ENCODE peak calls at places on chromosomes 4 and X, in nine cellular contexts. U, P, F, J, B, R, T, O and X are unnamed samples.

GRCh38 chr4:4327652-4328121 is 37.6 kb downstream of the ZBTB49 start:
- DNase-seq in P (no peak), O (no peak), B (no peak), F (peak; percentile 72), U (no peak), R (peak; percentile 59), J (peak; percentile 34), T (no peak), X (peak; percentile 37)

GRCh38 chrX:132958086-132958703 is at the start of gene HS6ST2:
- DNase-seq in B (no peak), O (no peak), F (peak; percentile 35), R (no peak), P (no peak), U (no peak), T (no peak), J (no peak), X (no peak)

GRCh38 chrX:102560423-102561068 is 38.8 kb upstream of the ARMCX5 start:
- DNase-seq in B (no peak), P (no peak), O (no peak), R (no peak), F (no peak), J (no peak), T (no peak), U (no peak), X (no peak)

GRCh38 chr4:185592438-185592837 is 57.1 kb upstream of the PDLIM3 start:
- DNase-seq in R (no peak), T (no peak), J (no peak), B (no peak), U (no peak), P (no peak), O (no peak), F (no peak), X (no peak)

GRCh38 chrX:31629195-31629594 is 557.4 kb upstream of the FTHL17 start:
- DNase-seq in P (no peak), F (no peak), J (no peak), O (no peak), B (no peak), R (no peak), U (no peak), T (no peak), X (no peak)

GRCh38 chr4:184728858-184729257 is 5.0 kb downstream of the CENPU start:
- DNase-seq in B (no peak), U (no peak), F (no peak), P (no peak), T (no peak), R (no peak), O (peak; percentile 66), J (no peak), X (no peak)

GRCh38 chr4:184534511-184535391 is 60.4 kb upstream of the IRF2 start:
- DNase-seq in P (no peak), F (no peak), R (no peak), U (no peak), B (no peak), T (no peak), O (no peak), J (no peak), X (no peak)

GRCh38 chrX:111207851-111208250 is 62.4 kb downstream of the CAPN6 start:
- DNase-seq in F (no peak), U (no peak), J (no peak), R (no peak), P (no peak), O (no peak), B (no peak), T (no peak), X (no peak)

GRCh38 chrX:10633722-10634121 is 13.3 kb upstream of the MID1 start:
- DNase-seq in P (no peak), T (no peak), O (peak; percentile 65), R (no peak), B (peak; percentile 34), F (no peak), J (peak; percentile 12), U (peak; percentile 57), X (no peak)

GRCh38 chrX:39821011-39821708 is 276.6 kb downstream of the BCOR start:
- DNase-seq in U (peak; percentile 49), F (peak; percentile 19), B (no peak), P (no peak), R (no peak), T (no peak), J (peak; percentile 21), O (no peak), X (peak; percentile 45)

GRCh38 chrX:154712781-154713391 is 38.0 kb downstream of the GAB3 start:
- DNase-seq in T (no peak), F (no peak), U (no peak), P (no peak), J (no peak), B (no peak), O (no peak), R (no peak), X (no peak)

GRCh38 chr4:184165291-184165690 is 52.4 kb downstream of the ENPP6 start:
- DNase-seq in F (no peak), P (no peak), R (no peak), J (no peak), U (no peak), O (no peak), T (no peak), B (no peak), X (no peak)

GRCh38 chr4:175419120-175419774 is 392.8 kb downstream of the GPM6A start:
- DNase-seq in F (no peak), O (peak; percentile 92), P (no peak), B (no peak), R (no peak), T (no peak), U (no peak), J (no peak), X (no peak)

GRCh38 chr4:8472689-8473197 is 32.2 kb downstream of the TRMT44 start:
- DNase-seq in J (no peak), O (no peak), R (no peak), U (no peak), P (no peak), T (no peak), B (no peak), F (no peak), X (peak; percentile 64)

GRCh38 chrX:76127341-76127740 is 45.5 kb upstream of the PBDC1 start:
- DNase-seq in B (no peak), O (no peak), T (no peak), J (no peak), R (no peak), F (no peak), P (no peak), U (no peak), X (no peak)

GRCh38 chr4:163505374-163505773 is 10.9 kb downstream of the TMA16 start:
- DNase-seq in J (no peak), O (no peak), B (no peak), P (no peak), F (no peak), T (no peak), R (no peak), U (no peak), X (no peak)

GRCh38 chr4:19693949-19694597 is 557.6 kb upstream of the SLIT2 start:
- DNase-seq in U (no peak), F (peak; percentile 34), T (no peak), P (no peak), J (no peak), R (no peak), B (no peak), O (no peak), X (no peak)

GRCh38 chr4:167282171-167282864 is 48.0 kb upstream of the SPOCK3 start:
- DNase-seq in F (no peak), R (no peak), O (no peak), U (no peak), J (no peak), P (no peak), T (no peak), B (no peak), X (no peak)

GRCh38 chr4:26410385-26411293 is 79.6 kb downstream of the CCKAR start:
- DNase-seq in R (no peak), U (peak; percentile 41), J (no peak), B (no peak), O (no peak), P (peak; percentile 8), F (peak; percentile 55), T (no peak), X (peak; percentile 30)

GRCh38 chrX:124098089-124098488 is 136.6 kb downstream of the STAG2 start:
- DNase-seq in P (no peak), F (no peak), B (no peak), R (no peak), O (peak; percentile 6), J (no peak), U (peak; percentile 20), T (no peak), X (no peak)

GRCh38 chrX:10173331-10173900 is 16.6 kb downstream of the CLCN4 start:
- DNase-seq in J (no peak), T (no peak), O (peak; percentile 84), U (peak; percentile 21), F (no peak), R (no peak), P (no peak), B (no peak), X (peak; percentile 85)

GRCh38 chr4:84482564-84483563 is 16.2 kb downstream of the NKX6-1 start:
- DNase-seq in U (no peak), O (no peak), R (peak; percentile 55), P (no peak), T (no peak), J (no peak), F (peak; percentile 88), B (no peak), X (peak; percentile 67)

GRCh38 chr4:72207196-72207595 is 175.4 kb downstream of the NPFFR2 start:
- DNase-seq in U (no peak), J (no peak), B (no peak), P (no peak), F (no peak), T (no peak), O (no peak), R (no peak), X (no peak)

GRCh38 chrX:80828232-80828631 is 18.6 kb upstream of the BRWD3 start:
- DNase-seq in T (no peak), P (no peak), B (no peak), O (no peak), R (no peak), U (no peak), F (no peak), J (no peak), X (no peak)

GRCh38 chr4:156347412-156348075 is 393.9 kb upstream of the CTSO start:
- DNase-seq in P (no peak), T (no peak), R (no peak), J (no peak), U (no peak), F (no peak), O (peak; percentile 28), B (no peak), X (no peak)

GRCh38 chrX:15150578-15150977 is 119.3 kb downstream of the ASB9 start:
- DNase-seq in J (no peak), B (no peak), R (no peak), F (no peak), T (no peak), U (no peak), O (no peak), P (no peak), X (no peak)

GRCh38 chrX:88886908-88887307 is 139.9 kb downstream of the CPXCR1 start:
- DNase-seq in J (no peak), O (no peak), R (no peak), B (no peak), F (no peak), P (no peak), T (no peak), U (no peak), X (no peak)

GRCh38 chrX:140274761-140275525 is 229.9 kb downstream of the SOX3 start:
- DNase-seq in T (no peak), P (no peak), F (no peak), R (no peak), B (no peak), O (peak; percentile 46), U (no peak), J (no peak), X (no peak)

GRCh38 chrX:11193035-11193469 is 81.9 kb downstream of the HCCS start:
- DNase-seq in R (no peak), O (no peak), B (no peak), U (no peak), T (no peak), J (no peak), F (no peak), P (no peak), X (no peak)

GRCh38 chr4:52051615-52052474 is 741 bp downstream of the SPATA18 start:
- DNase-seq in B (peak; percentile 19), R (peak; percentile 84), T (peak; percentile 91), P (no peak), J (peak; percentile 74), O (peak; percentile 61), U (peak; percentile 20), F (peak; percentile 86), X (peak; percentile 89)

GRCh38 chrX:46642145-46642544 is 68.6 kb downstream of the CHST7 start:
- DNase-seq in J (no peak), R (no peak), F (no peak), O (no peak), P (no peak), T (no peak), U (peak; percentile 2), B (no peak), X (no peak)